ENCODE peak calls at places on chromosome 4, in four cellular contexts. One of them, this sample, is unnamed.

GRCh38 chr4:14434483-14434882 is 567.8 kb upstream of the CPEB2 start:
- DNase-seq in A673: no peak
- DNase-seq in H7: no peak
- DNase-seq in GM04503: no peak
- DNase-seq in this sample: no peak

GRCh38 chr4:185247151-185247550 is 37.8 kb downstream of the SNX25 start:
- DNase-seq in A673: no peak
- DNase-seq in H7: no peak
- DNase-seq in GM04503: no peak
- DNase-seq in this sample: no peak

GRCh38 chr4:121784975-121785374 is 16.1 kb upstream of the EXOSC9 start:
- DNase-seq in A673: peak
- DNase-seq in H7: no peak
- DNase-seq in GM04503: peak
- DNase-seq in this sample: no peak

GRCh38 chr4:122548452-122548851 is 72.4 kb downstream of the IL21 start:
- DNase-seq in A673: no peak
- DNase-seq in H7: no peak
- DNase-seq in GM04503: no peak
- DNase-seq in this sample: no peak

GRCh38 chr4:2291705-2292651 is 30.1 kb upstream of the MXD4 start:
- DNase-seq in A673: no peak
- DNase-seq in H7: peak
- DNase-seq in GM04503: no peak
- DNase-seq in this sample: no peak

GRCh38 chr4:83644677-83645639 is 109.0 kb downstream of the GPAT3 start:
- DNase-seq in A673: peak
- DNase-seq in H7: peak
- DNase-seq in GM04503: peak
- DNase-seq in this sample: peak

GRCh38 chr4:94575652-94576051 is 123.9 kb downstream of the PDLIM5 start:
- DNase-seq in A673: no peak
- DNase-seq in H7: no peak
- DNase-seq in GM04503: no peak
- DNase-seq in this sample: no peak

GRCh38 chr4:139603576-139604387 is 47.8 kb upstream of the SETD7 start:
- DNase-seq in A673: peak
- DNase-seq in H7: no peak
- DNase-seq in GM04503: no peak
- DNase-seq in this sample: no peak

GRCh38 chr4:21769404-21770147 is 179.0 kb downstream of the KCNIP4 start:
- DNase-seq in A673: no peak
- DNase-seq in H7: no peak
- DNase-seq in GM04503: no peak
- DNase-seq in this sample: no peak

GRCh38 chr4:20043992-20044391 is 207.7 kb upstream of the SLIT2 start:
- DNase-seq in A673: peak
- DNase-seq in H7: no peak
- DNase-seq in GM04503: no peak
- DNase-seq in this sample: no peak

GRCh38 chr4:87853108-87853507 is 20.3 kb downstream of the MEPE start:
- DNase-seq in A673: peak
- DNase-seq in H7: peak
- DNase-seq in GM04503: no peak
- DNase-seq in this sample: no peak

GRCh38 chr4:124321370-124321769 is 391.2 kb downstream of the ANKRD50 start:
- DNase-seq in A673: peak
- DNase-seq in H7: no peak
- DNase-seq in GM04503: no peak
- DNase-seq in this sample: no peak

GRCh38 chr4:82680834-82681233 is 117.8 kb downstream of the SCD5 start:
- DNase-seq in A673: no peak
- DNase-seq in H7: no peak
- DNase-seq in GM04503: no peak
- DNase-seq in this sample: no peak

GRCh38 chr4:79042079-79042674 is 102.9 kb upstream of the PAQR3 start:
- DNase-seq in A673: peak
- DNase-seq in H7: peak
- DNase-seq in GM04503: no peak
- DNase-seq in this sample: no peak

GRCh38 chr4:151604238-151604637 is 156.6 kb downstream of the GATB start:
- DNase-seq in A673: peak
- DNase-seq in H7: no peak
- DNase-seq in GM04503: no peak
- DNase-seq in this sample: no peak

GRCh38 chr4:174324725-174325124 is 41.0 kb downstream of the CEP44 start:
- DNase-seq in A673: peak
- DNase-seq in H7: no peak
- DNase-seq in GM04503: no peak
- DNase-seq in this sample: no peak

This sample was measured in T follicular helper cell.